ENCODE peak calls at places on chromosomes 4 and X, in six cellular contexts. G, I, A, L, J and W are unnamed samples.

GRCh38 chrX:40058719-40059118 is 39.0 kb downstream of the BCOR start:
- DNase-seq in G (no peak), I (no peak), A (no peak), L (no peak), J (no peak), W (peak)

GRCh38 chr4:185011408-185011807 is 6.9 kb upstream of the HELT start:
- DNase-seq in G (peak), I (peak), A (peak), L (peak), J (no peak), W (no peak)

GRCh38 chrX:125004799-125005198 is 314.9 kb upstream of the TEX13C start:
- DNase-seq in G (no peak), I (no peak), A (no peak), L (no peak), J (no peak), W (no peak)

GRCh38 chrX:37454537-37455285 is 105.5 kb downstream of the PRRG1 start:
- DNase-seq in G (peak), I (no peak), A (peak), L (peak), J (peak), W (no peak)

GRCh38 chr4:94342713-94343112 is at the start of gene HPGDS:
- DNase-seq in G (no peak), I (no peak), A (no peak), L (no peak), J (no peak), W (no peak)

GRCh38 chr4:2941138-2942036 is 21.8 kb downstream of the NOP14 start:
- DNase-seq in G (no peak), I (no peak), A (no peak), L (peak), J (no peak), W (no peak)

GRCh38 chrX:112818114-112819012 is 22.3 kb downstream of the AMOT start:
- DNase-seq in G (no peak), I (no peak), A (no peak), L (peak), J (no peak), W (no peak)

GRCh38 chr4:472881-473574 is 25.9 kb downstream of the ZNF721 start:
- DNase-seq in G (no peak), I (peak), A (peak), L (no peak), J (peak), W (no peak)

GRCh38 chr4:186132577-186133277 is 28.2 kb downstream of the FAM149A start:
- DNase-seq in G (peak), I (peak), A (peak), L (peak), J (peak), W (no peak)

GRCh38 chr4:75338352-75338880 is 175.8 kb downstream of the RCHY1 start:
- DNase-seq in G (no peak), I (no peak), A (no peak), L (no peak), J (peak), W (no peak)

GRCh38 chr4:176920694-176921093 is 128.0 kb upstream of the VEGFC start:
- DNase-seq in G (no peak), I (no peak), A (peak), L (no peak), J (peak), W (no peak)

GRCh38 chrX:104310084-104310483 is 55.4 kb upstream of the ESX1 start:
- DNase-seq in G (no peak), I (no peak), A (peak), L (no peak), J (peak), W (no peak)

GRCh38 chr4:168832746-168833575 is 177.1 kb downstream of the CBR4 start:
- DNase-seq in G (no peak), I (peak), A (peak), L (peak), J (no peak), W (peak)

GRCh38 chr4:158131037-158131436 is 41.8 kb downstream of the GASK1B start:
- DNase-seq in G (no peak), I (no peak), A (peak), L (no peak), J (no peak), W (no peak)

GRCh38 chrX:14616876-14617275 is 87.5 kb downstream of the GLRA2 start:
- DNase-seq in G (no peak), I (no peak), A (peak), L (peak), J (peak), W (no peak)

GRCh38 chrX:103941201-103941975 is 21.0 kb upstream of the TMSB15B start:
- DNase-seq in G (no peak), I (peak), A (peak), L (no peak), J (peak), W (no peak)

GRCh38 chr4:24497221-24497620 is 87.1 kb downstream of the DHX15 start:
- DNase-seq in G (no peak), I (no peak), A (peak), L (no peak), J (no peak), W (no peak)

GRCh38 chr4:131046821-131047220 is 1950.9 kb downstream of the C4orf33 start:
- DNase-seq in G (no peak), I (no peak), A (no peak), L (no peak), J (no peak), W (no peak)

GRCh38 chr4:1610791-1611500 is 73.2 kb downstream of the FAM53A start:
- DNase-seq in G (no peak), I (no peak), A (no peak), L (no peak), J (no peak), W (peak)

GRCh38 chrX:41670108-41670507 is 18.7 kb upstream of the GPR34 start:
- DNase-seq in G (no peak), I (no peak), A (peak), L (no peak), J (peak), W (no peak)

GRCh38 chr4:109211671-109212070 is 90.8 kb downstream of the COL25A1 start:
- DNase-seq in G (no peak), I (no peak), A (peak), L (no peak), J (peak), W (no peak)

GRCh38 chr4:3807311-3807710 is 41.1 kb downstream of the ADRA2C start:
- DNase-seq in G (no peak), I (no peak), A (no peak), L (no peak), J (no peak), W (peak)

GRCh38 chr4:118948545-118949144 is 60.0 kb downstream of the SYNPO2 start:
- DNase-seq in G (no peak), I (no peak), A (peak), L (no peak), J (peak), W (no peak)
- H3K27ac ChIP-seq in G (no peak), I (no peak), A (no peak), L (no peak), J (no peak), W (no peak)

DNA sequence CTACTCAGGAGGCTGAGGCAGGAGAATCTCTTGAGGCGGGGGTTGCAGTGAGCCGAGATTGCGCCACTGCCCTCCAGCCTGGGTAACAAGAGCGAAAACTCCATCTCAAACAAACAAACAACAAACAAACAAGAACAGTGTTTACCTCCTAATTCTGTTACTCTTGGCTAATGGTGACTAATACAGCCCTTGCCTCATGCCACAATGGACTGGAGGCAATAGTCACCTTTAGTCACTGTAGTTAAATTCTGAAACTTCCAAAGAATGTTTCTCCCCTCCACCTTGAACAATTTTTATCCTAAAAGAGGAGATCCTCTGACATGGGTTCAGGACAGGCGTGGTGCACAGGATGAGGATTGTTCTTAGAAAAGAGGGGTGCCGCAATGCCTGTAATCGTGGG is 241.2 kb upstream of the CTSO start:
- DNase-seq in G (no peak), I (no peak), A (peak), L (no peak), J (no peak), W (no peak)
- H3K9ac ChIP-seq in G (no peak), I (no peak), A (no peak), L (no peak), J (no peak), W (no peak)

GRCh38 chrX:66162331-66162822 is 1.7 kb upstream of the HEPH start:
- DNase-seq in G (no peak), I (no peak), A (peak), L (no peak), J (no peak), W (no peak)
- H3K27ac ChIP-seq in G (no peak), I (no peak), A (no peak), L (no peak), J (no peak), W (no peak)

GRCh38 chr4:114813961-114814360 is 215.4 kb downstream of the UGT8 start:
- DNase-seq in G (no peak), I (no peak), A (no peak), L (no peak), J (no peak), W (no peak)
- H3K9ac ChIP-seq in G (no peak), I (no peak), A (no peak), L (no peak), J (no peak), W (no peak)

DNA sequence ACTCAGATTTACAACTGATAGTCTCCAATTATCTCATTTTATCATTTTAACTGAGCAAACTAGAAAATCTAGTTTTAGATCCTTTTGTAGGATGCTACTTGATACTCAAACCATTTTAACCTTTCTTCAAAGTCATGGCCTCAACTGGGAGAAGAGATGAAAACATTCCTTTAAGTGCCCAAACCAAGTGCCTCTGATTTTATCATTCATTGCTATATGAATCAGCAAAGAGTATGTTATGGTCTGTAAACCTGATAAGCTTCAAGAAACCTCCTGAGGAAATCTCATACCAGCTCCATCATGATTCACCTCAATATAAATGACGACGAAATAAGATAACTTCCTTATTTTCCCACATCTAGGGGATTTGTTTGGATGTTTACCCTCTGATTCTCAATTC is 119.9 kb downstream of the FAM13A start:
- DNase-seq in G (no peak), I (no peak), A (peak), L (no peak), J (peak), W (no peak)
- H3K27ac ChIP-seq in G (no peak), I (no peak), A (no peak), L (no peak), J (no peak), W (no peak)